ENCODE peak calls at places on chromosomes 5 and 9, in four cellular contexts. P is NB4, D is KBM-7, V is ACHN. F is an unnamed sample.

GRCh38 chr5:137695651-137696428 is 40.0 kb downstream of the KLHL3 start:
- DNase-seq in V (no peak), D (peak), P (peak), F (peak)

GRCh38 chr9:91659529-91660294 is 236.1 kb upstream of the NFIL3 start:
- DNase-seq in P (peak), D (peak), V (peak), F (peak)

GRCh38 chr9:91422832-91423711 is 560 bp downstream of the NFIL3 start:
- DNase-seq in V (peak), P (peak), D (peak), F (peak)

GRCh38 chr5:37576496-37576895 is 197.4 kb downstream of the WDR70 start:
- DNase-seq in V (no peak), D (peak), P (no peak), F (no peak)

GRCh38 chr9:130183133-130183762 is 11.0 kb downstream of the NCS1 start:
- DNase-seq in D (no peak), V (peak), P (no peak), F (peak)

GRCh38 chr5:73818357-73818756 is 192.4 kb downstream of the ARHGEF28 start:
- DNase-seq in V (no peak), D (no peak), P (no peak), F (no peak)

GRCh38 chr5:177005619-177006264 is 837 bp downstream of the UIMC1 start:
- DNase-seq in D (peak), P (peak), V (peak), F (peak)

GRCh38 chr9:121105531-121105930 is 30.8 kb downstream of the CNTRL start:
- DNase-seq in D (peak), P (peak), V (no peak), F (no peak)

GRCh38 chr5:132411382-132411925 is 41.9 kb downstream of the SLC22A5 start:
- DNase-seq in D (no peak), P (no peak), V (peak), F (peak)

GRCh38 chr9:4077499-4078102 is 222.3 kb downstream of the GLIS3 start:
- DNase-seq in P (peak), V (peak), D (peak), F (peak)

GRCh38 chr9:6226696-6227095 is 11.1 kb downstream of the IL33 start:
- DNase-seq in V (no peak), D (no peak), P (no peak), F (peak)

GRCh38 chr5:32312194-32312681 is 501 bp downstream of the MTMR12 start:
- DNase-seq in D (peak), V (peak), P (peak), F (peak)